ENCODE peak calls at places on chromosomes 1 and 21, in eight cellular contexts. K is amygdala, L is LNCaP clone FGC, Q is NCI-H1092, B is HFF-Myc, R is astrocyte of the spinal cord, Y is PC-3, X is cerebellar cortex. Z is an unnamed sample.
A peak's percentile ranks its signal among the peaks of the same experiment; 100 is the strongest.

GRCh38 chr21:33157303-33157702 is 72.4 kb upstream of the IFNAR2 start:
- DNase-seq in R (peak; percentile 2), Q (no peak), Y (peak; percentile 18), L (no peak), K (no peak), B (no peak), X (no peak), Z (no peak)

GRCh38 chr1:154772056-154772455 is 98.0 kb downstream of the KCNN3 start:
- DNase-seq in K (no peak), X (no peak), Q (no peak), B (no peak), R (no peak), L (no peak), Y (no peak), Z (no peak)

GRCh38 chr1:221667504-221667903 is 74.4 kb downstream of the DUSP10 start:
- DNase-seq in X (no peak), B (peak; percentile 3), L (no peak), K (no peak), Y (peak; percentile 74), Q (no peak), R (peak; percentile 52), Z (no peak)

GRCh38 chr1:27353629-27354028 is 11.8 kb downstream of the SYTL1 start:
- DNase-seq in K (no peak), R (no peak), X (no peak), L (no peak), B (no peak), Q (no peak), Y (no peak), Z (no peak)

GRCh38 chr1:244801246-244801645 is 34.2 kb upstream of the COX20 start:
- DNase-seq in L (no peak), X (peak; percentile 39), Q (peak; percentile 22), Y (peak; percentile 83), B (no peak), R (peak; percentile 18), K (no peak), Z (no peak)

GRCh38 chr21:41846033-41846317 is 33.2 kb downstream of the PRDM15 start:
- DNase-seq in B (no peak), X (no peak), L (no peak), R (no peak), Y (no peak), Q (no peak), K (no peak), Z (no peak)

GRCh38 chr21:30515681-30516080 is 13.7 kb upstream of the KRTAP19-5 start:
- DNase-seq in X (no peak), L (no peak), K (no peak), Q (no peak), Y (no peak), B (no peak), R (no peak), Z (no peak)

GRCh38 chr1:55679971-55680370 is 464.8 kb upstream of the USP24 start:
- DNase-seq in L (no peak), B (no peak), R (peak; percentile 12), X (no peak), Y (no peak), Q (no peak), K (no peak), Z (no peak)

GRCh38 chr1:2820731-2821372 is 19.4 kb upstream of the TTC34 start:
- DNase-seq in Y (no peak), B (no peak), X (no peak), R (no peak), K (no peak), L (no peak), Q (no peak), Z (no peak)

GRCh38 chr1:109932232-109932631 is 21.6 kb downstream of the CSF1 start:
- DNase-seq in B (no peak), L (no peak), Y (no peak), R (no peak), X (no peak), Q (no peak), K (no peak), Z (no peak)

GRCh38 chr21:45819478-45820170 is 161.9 kb upstream of the COL6A1 start:
- DNase-seq in K (no peak), R (peak; percentile 9), B (no peak), Y (no peak), Q (no peak), L (no peak), X (no peak), Z (no peak)

GRCh38 chr1:93997756-93998155 is 88.5 kb upstream of the GCLM start:
- DNase-seq in R (no peak), L (no peak), Q (no peak), K (no peak), Y (no peak), X (no peak), B (no peak), Z (no peak)

GRCh38 chr1:206905295-206906164 is 8.3 kb downstream of the IL24 start:
- DNase-seq in R (peak; percentile 74), X (no peak), Q (no peak), L (no peak), B (peak; percentile 82), Y (peak; percentile 100), K (no peak), Z (no peak)

GRCh38 chr1:20552728-20553571 is 577 bp downstream of the FAM43B start:
- DNase-seq in B (no peak), Q (no peak), L (no peak), R (peak; percentile 20), K (no peak), Y (peak; percentile 9), X (peak; percentile 33), Z (no peak)

GRCh38 chr21:20086508-20086907 is 911.7 kb upstream of the NCAM2 start:
- DNase-seq in R (no peak), L (no peak), Y (no peak), X (no peak), B (no peak), K (no peak), Q (no peak), Z (no peak)

GRCh38 chr1:9115656-9116205 is 13.2 kb downstream of the GPR157 start:
- DNase-seq in B (peak; percentile 75), L (peak; percentile 56), K (no peak), Y (no peak), Q (no peak), X (no peak), R (no peak), Z (no peak)

Z was measured in dorsolateral prefrontal cortex.